ENCODE peak calls at places on chromosomes 16 and 17, in four cellular contexts. One of them, this sample, is unnamed.

GRCh38 chr16:24045641-24046040 is 209.9 kb downstream of the PRKCB start:
- DNase-seq in mammary epithelial cell: no peak
- DNase-seq in neural progenitor cell: peak
- DNase-seq in PC-3: peak
- DNase-seq in this sample: no peak

GRCh38 chr17:19327039-19327776 is 35.3 kb downstream of the B9D1 start:
- DNase-seq in neural progenitor cell: no peak
- DNase-seq in PC-3: peak
- DNase-seq in mammary epithelial cell: peak
- DNase-seq in this sample: peak

GRCh38 chr17:67431210-67432015 is 54.3 kb downstream of the PITPNC1 start:
- DNase-seq in neural progenitor cell: no peak
- DNase-seq in mammary epithelial cell: peak
- DNase-seq in PC-3: peak
- DNase-seq in this sample: peak

GRCh38 chr17:68288375-68288774 is 2.6 kb downstream of the SLC16A6 start:
- DNase-seq in mammary epithelial cell: no peak
- DNase-seq in PC-3: no peak
- DNase-seq in neural progenitor cell: no peak
- DNase-seq in this sample: no peak

GRCh38 chr16:89921699-89922476 is 1.3 kb upstream of the TUBB3 start:
- DNase-seq in PC-3: peak
- DNase-seq in neural progenitor cell: peak
- DNase-seq in mammary epithelial cell: peak
- DNase-seq in this sample: peak

GRCh38 chr16:85695196-85696128 is 6.7 kb upstream of the GINS2 start:
- DNase-seq in PC-3: no peak
- DNase-seq in neural progenitor cell: no peak
- DNase-seq in mammary epithelial cell: no peak
- DNase-seq in this sample: no peak

GRCh38 chr17:59238904-59239303 is 18.6 kb downstream of the GDPD1 start:
- DNase-seq in neural progenitor cell: no peak
- DNase-seq in PC-3: no peak
- DNase-seq in mammary epithelial cell: no peak
- DNase-seq in this sample: no peak

GRCh38 chr17:4487820-4488716 is 10.6 kb upstream of the SPNS2 start:
- DNase-seq in PC-3: no peak
- DNase-seq in mammary epithelial cell: no peak
- DNase-seq in neural progenitor cell: no peak
- DNase-seq in this sample: no peak

GRCh38 chr16:85445779-85446222 is 167.3 kb upstream of the GSE1 start:
- DNase-seq in neural progenitor cell: no peak
- DNase-seq in mammary epithelial cell: no peak
- DNase-seq in PC-3: no peak
- DNase-seq in this sample: no peak

GRCh38 chr16:59601452-59601851 is 867.3 kb upstream of the GOT2 start:
- DNase-seq in PC-3: no peak
- DNase-seq in neural progenitor cell: no peak
- DNase-seq in mammary epithelial cell: no peak
- DNase-seq in this sample: no peak

GRCh38 chr16:16120044-16120381 is 103.3 kb downstream of the ABCC6 start:
- DNase-seq in mammary epithelial cell: no peak
- DNase-seq in PC-3: no peak
- DNase-seq in neural progenitor cell: no peak
- DNase-seq in this sample: no peak

GRCh38 chr16:52597772-52598483 is 51.0 kb upstream of the TOX3 start:
- DNase-seq in neural progenitor cell: peak
- DNase-seq in PC-3: no peak
- DNase-seq in mammary epithelial cell: no peak
- DNase-seq in this sample: no peak

GRCh38 chr16:56869513-56870270 is 4.7 kb downstream of the SLC12A3 start:
- DNase-seq in neural progenitor cell: peak
- DNase-seq in mammary epithelial cell: no peak
- DNase-seq in PC-3: peak
- DNase-seq in this sample: no peak

GRCh38 chr17:67063146-67063545 is 18.8 kb downstream of the CACNG1 start:
- DNase-seq in mammary epithelial cell: no peak
- DNase-seq in PC-3: no peak
- DNase-seq in neural progenitor cell: no peak
- DNase-seq in this sample: no peak

GRCh38 chr16:56988161-56988947 is 1.0 kb upstream of the NLRC5 start:
- DNase-seq in mammary epithelial cell: no peak
- DNase-seq in neural progenitor cell: no peak
- DNase-seq in PC-3: no peak
- DNase-seq in this sample: no peak

GRCh38 chr16:50761276-50761675 is 19.4 kb downstream of the CYLD start:
- DNase-seq in PC-3: no peak
- DNase-seq in neural progenitor cell: no peak
- DNase-seq in mammary epithelial cell: no peak
- DNase-seq in this sample: no peak

GRCh38 chr17:14299261-14300093 is 1.4 kb upstream of the HS3ST3B1 start:
- DNase-seq in neural progenitor cell: peak
- DNase-seq in mammary epithelial cell: no peak
- DNase-seq in PC-3: no peak
- DNase-seq in this sample: peak

GRCh38 chr16:87695534-87695933 is 70.3 kb downstream of the KLHDC4 start:
- DNase-seq in PC-3: no peak
- DNase-seq in mammary epithelial cell: no peak
- DNase-seq in neural progenitor cell: no peak
- DNase-seq in this sample: no peak
- TF ChIP-seq EZH2 in PC-3: no peak
- TF ChIP-seq EZH2 in mammary epithelial cell: no peak
- TF ChIP-seq EZH2 in neural progenitor cell: no peak
- TF ChIP-seq EZH2 in this sample: no peak

GRCh38 chr17:47733047-47733413 is at the start of gene TBX21:
- DNase-seq in PC-3: no peak
- DNase-seq in neural progenitor cell: peak
- DNase-seq in mammary epithelial cell: no peak
- DNase-seq in this sample: no peak
- TF ChIP-seq EZH2 in PC-3: no peak
- TF ChIP-seq EZH2 in neural progenitor cell: no peak
- TF ChIP-seq EZH2 in mammary epithelial cell: no peak
- TF ChIP-seq EZH2 in this sample: no peak

GRCh38 chr17:48994548-48995331 is 2.4 kb upstream of the IGF2BP1 start:
- DNase-seq in mammary epithelial cell: no peak
- DNase-seq in neural progenitor cell: no peak
- DNase-seq in PC-3: no peak
- DNase-seq in this sample: no peak
- TF ChIP-seq EZH2 in mammary epithelial cell: no peak
- TF ChIP-seq EZH2 in neural progenitor cell: no peak
- TF ChIP-seq EZH2 in PC-3: no peak
- TF ChIP-seq EZH2 in this sample: no peak

GRCh38 chr17:8118769-8119574 is 658 bp upstream of the ALOXE3 start:
- DNase-seq in mammary epithelial cell: peak
- DNase-seq in PC-3: peak
- DNase-seq in neural progenitor cell: peak
- DNase-seq in this sample: peak

GRCh38 chr17:8119575-8120519 is 1.5 kb upstream of the ALOXE3 start:
- DNase-seq in mammary epithelial cell: peak
- DNase-seq in PC-3: peak
- DNase-seq in neural progenitor cell: peak
- DNase-seq in this sample: peak

GRCh38 chr17:8117980-8118768 is at the start of gene ALOXE3:
- DNase-seq in neural progenitor cell: peak
- DNase-seq in PC-3: peak
- DNase-seq in mammary epithelial cell: peak
- DNase-seq in this sample: peak

GRCh38 chr17:8116779-8117178 is 1.5 kb downstream of the ALOXE3 start:
- DNase-seq in neural progenitor cell: no peak
- DNase-seq in mammary epithelial cell: no peak
- DNase-seq in PC-3: no peak
- DNase-seq in this sample: no peak

GRCh38 chr17:8117367-8117979 is 841 bp downstream of the ALOXE3 start:
- DNase-seq in neural progenitor cell: no peak
- DNase-seq in mammary epithelial cell: no peak
- DNase-seq in PC-3: no peak
- DNase-seq in this sample: no peak
- TF ChIP-seq EZH2 in neural progenitor cell: peak
- TF ChIP-seq EZH2 in mammary epithelial cell: no peak
- TF ChIP-seq EZH2 in PC-3: no peak
- TF ChIP-seq EZH2 in this sample: no peak

GRCh38 chr17:48527742-48528028 is 3.1 kb downstream of the HOXB1 start:
- DNase-seq in neural progenitor cell: no peak
- DNase-seq in mammary epithelial cell: no peak
- DNase-seq in PC-3: no peak
- DNase-seq in this sample: no peak

GRCh38 chr17:48526986-48527741 is 3.6 kb downstream of the HOXB1 start:
- DNase-seq in mammary epithelial cell: no peak
- DNase-seq in PC-3: no peak
- DNase-seq in neural progenitor cell: peak
- DNase-seq in this sample: no peak

GRCh38 chr17:48530208-48530886 is 464 bp downstream of the HOXB1 start:
- DNase-seq in PC-3: no peak
- DNase-seq in mammary epithelial cell: no peak
- DNase-seq in neural progenitor cell: no peak
- DNase-seq in this sample: no peak

GRCh38 chr17:48529191-48529979 is 1.4 kb downstream of the HOXB1 start:
- DNase-seq in mammary epithelial cell: no peak
- DNase-seq in PC-3: no peak
- DNase-seq in neural progenitor cell: no peak
- DNase-seq in this sample: no peak

DNA sequence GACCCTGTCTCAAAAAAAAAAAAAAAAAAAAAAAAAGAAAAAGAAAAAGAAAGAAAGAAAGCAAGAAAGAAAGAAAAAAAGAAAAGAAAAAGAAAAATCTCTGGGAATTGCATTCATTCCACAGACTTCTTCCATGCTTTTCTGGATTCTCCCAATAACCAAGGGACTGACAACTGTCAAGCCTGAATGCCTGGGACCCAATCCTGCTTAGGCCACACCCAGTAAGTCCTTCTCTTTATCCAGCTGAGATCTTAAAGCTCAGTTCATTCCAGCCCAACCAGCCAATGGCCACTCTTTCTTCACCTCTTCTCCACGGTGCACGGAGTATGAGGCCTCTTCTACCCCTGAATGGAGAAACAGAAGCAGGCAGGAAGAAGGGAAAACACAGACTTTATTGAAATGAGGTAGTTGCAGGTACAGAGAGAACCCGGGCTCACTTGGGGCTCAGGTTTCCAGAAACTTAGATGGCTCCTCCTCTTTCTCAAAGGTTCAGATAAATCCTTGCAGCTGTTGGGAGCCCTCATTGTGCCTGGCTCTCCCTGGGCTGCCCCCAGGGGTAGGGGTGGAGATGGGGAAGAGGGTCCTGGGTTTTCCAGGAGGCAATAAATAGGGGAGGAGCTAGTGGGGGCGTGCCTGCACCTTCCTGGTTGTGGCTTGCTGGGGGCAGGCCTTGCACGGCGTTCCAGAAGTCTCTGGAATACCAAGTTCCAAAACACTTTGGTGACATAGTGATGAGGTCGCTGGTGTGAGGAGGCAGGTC is 2.5 kb downstream of the HOXB1 start:
- DNase-seq in mammary epithelial cell: no peak
- DNase-seq in neural progenitor cell: peak
- DNase-seq in PC-3: no peak
- DNase-seq in this sample: no peak
- TF ChIP-seq EZH2 in mammary epithelial cell: no peak
- TF ChIP-seq EZH2 in neural progenitor cell: no peak
- TF ChIP-seq EZH2 in PC-3: no peak
- TF ChIP-seq EZH2 in this sample: no peak

GRCh38 chr16:73063284-73063733 is 15.4 kb upstream of the ZFHX3 start:
- DNase-seq in PC-3: no peak
- DNase-seq in mammary epithelial cell: no peak
- DNase-seq in neural progenitor cell: no peak
- DNase-seq in this sample: peak
- TF ChIP-seq EZH2 in PC-3: no peak
- TF ChIP-seq EZH2 in mammary epithelial cell: no peak
- TF ChIP-seq EZH2 in neural progenitor cell: peak
- TF ChIP-seq EZH2 in this sample: no peak

DNA sequence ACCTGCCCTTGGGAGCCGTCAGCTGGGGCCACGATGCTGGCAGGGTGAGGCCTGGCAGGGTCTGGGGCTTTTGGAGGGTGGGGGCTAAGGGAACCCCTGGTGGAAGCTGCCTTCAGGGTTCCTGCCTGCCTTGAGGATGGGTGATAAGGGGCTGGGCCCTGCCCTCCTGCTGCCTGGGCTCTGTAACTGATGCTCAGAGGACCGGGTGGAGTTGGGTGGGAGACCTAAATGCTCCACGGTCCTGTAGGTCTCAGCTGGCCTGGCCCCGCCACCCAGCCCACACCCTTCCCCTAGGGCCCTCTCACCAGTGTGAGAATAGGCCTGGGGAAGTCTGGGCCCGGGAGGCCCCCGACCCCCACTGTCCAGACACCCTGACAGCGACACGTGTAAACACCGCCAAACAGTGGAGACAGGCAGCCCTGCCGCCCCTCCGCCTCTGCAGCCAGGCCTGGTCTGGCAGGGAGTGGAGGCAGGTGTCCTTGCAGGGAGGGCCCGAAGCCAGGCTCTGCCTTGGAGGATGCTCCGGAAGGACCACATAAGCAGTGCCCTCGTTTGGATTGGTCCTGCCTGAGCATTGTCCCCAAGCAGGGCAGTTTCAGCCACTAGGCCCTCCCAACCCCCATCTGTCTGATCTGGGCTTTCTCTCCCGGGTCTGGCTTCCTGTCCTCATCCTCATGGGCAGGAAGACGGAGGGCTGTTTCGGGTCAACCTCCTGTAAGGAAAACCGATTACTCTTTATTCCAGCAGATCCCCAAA is 6.5 kb upstream of the BAHCC1 start:
- DNase-seq in mammary epithelial cell: no peak
- DNase-seq in neural progenitor cell: peak
- DNase-seq in PC-3: no peak
- DNase-seq in this sample: peak
- TF ChIP-seq EZH2 in mammary epithelial cell: no peak
- TF ChIP-seq EZH2 in neural progenitor cell: no peak
- TF ChIP-seq EZH2 in PC-3: no peak
- TF ChIP-seq EZH2 in this sample: no peak

GRCh38 chr17:49963626-49964538 is 5.1 kb upstream of the DLX4 start:
- DNase-seq in PC-3: no peak
- DNase-seq in neural progenitor cell: peak
- DNase-seq in mammary epithelial cell: no peak
- DNase-seq in this sample: no peak
- TF ChIP-seq EZH2 in PC-3: no peak
- TF ChIP-seq EZH2 in neural progenitor cell: no peak
- TF ChIP-seq EZH2 in mammary epithelial cell: peak
- TF ChIP-seq EZH2 in this sample: peak

GRCh38 chr17:17495448-17496188 is 577 bp downstream of the RASD1 start:
- DNase-seq in neural progenitor cell: peak
- DNase-seq in PC-3: peak
- DNase-seq in mammary epithelial cell: no peak
- DNase-seq in this sample: peak
- TF ChIP-seq EZH2 in neural progenitor cell: peak
- TF ChIP-seq EZH2 in PC-3: no peak
- TF ChIP-seq EZH2 in mammary epithelial cell: peak
- TF ChIP-seq EZH2 in this sample: no peak